ENCODE peak calls at places on chromosome 22, in ten cellular contexts. V is mammary epithelial cell; M is RWPE1; J is HL-60; R is choroid plexus epithelial cell; O is cardiac fibroblast; F is transverse colon; B is adrenal gland; Y is CD4-positive, alpha-beta T cell; C is foreskin fibroblast. H is an unnamed sample.

GRCh38 chr22:50053861-50054260 is 4.2 kb downstream of the TTLL8 start:
- DNase-seq in V (no peak), M (no peak), J (no peak), R (no peak), O (no peak), F (no peak), B (no peak), Y (no peak), C (no peak), H (no peak)

GRCh38 chr22:41367039-41367679 is 14.6 kb upstream of the TEF start:
- DNase-seq in V (peak; percentile 94), M (peak; percentile 85), J (peak; percentile 89), R (peak; percentile 99), O (peak; percentile 91), F (peak; percentile 95), B (peak; percentile 98), Y (no peak), C (peak; percentile 98), H (peak; percentile 97)

GRCh38 chr22:49712195-49712791 is 115.4 kb downstream of the BRD1 start:
- DNase-seq in V (no peak), M (peak; percentile 8), J (no peak), R (no peak), O (no peak), F (no peak), B (no peak), Y (no peak), C (peak; percentile 5), H (no peak)

GRCh38 chr22:25966448-25966913 is 202.8 kb upstream of the SEZ6L start:
- DNase-seq in V (no peak), M (no peak), J (no peak), R (no peak), O (no peak), F (no peak), B (no peak), Y (no peak), C (no peak), H (no peak)

GRCh38 chr22:32823024-32823730 is 21.7 kb downstream of the TIMP3 start:
- DNase-seq in V (no peak), M (no peak), J (peak; percentile 27), R (peak; percentile 73), O (peak; percentile 56), F (peak; percentile 45), B (no peak), Y (no peak), C (peak; percentile 50), H (no peak)

GRCh38 chr22:49262167-49262566 is 565.5 kb downstream of the BRD1 start:
- DNase-seq in V (no peak), M (no peak), J (no peak), R (no peak), O (no peak), F (no peak), B (no peak), Y (no peak), C (no peak), H (peak; percentile 79)

GRCh38 chr22:24969588-24970301 is 17.2 kb downstream of the KIAA1671 start:
- DNase-seq in V (peak; percentile 58), M (no peak), J (no peak), R (peak; percentile 36), O (peak; percentile 48), F (peak; percentile 19), B (peak; percentile 70), Y (no peak), C (no peak), H (no peak)

GRCh38 chr22:49040754-49041467 is 786.8 kb downstream of the BRD1 start:
- DNase-seq in V (no peak), M (no peak), J (no peak), R (no peak), O (no peak), F (no peak), B (no peak), Y (no peak), C (no peak), H (no peak)

GRCh38 chr22:35842954-35843353 is 125.3 kb downstream of the APOL5 start:
- DNase-seq in V (peak; percentile 33), M (peak; percentile 19), J (peak; percentile 14), R (peak; percentile 61), O (peak; percentile 58), F (no peak), B (no peak), Y (no peak), C (peak; percentile 73), H (no peak)

GRCh38 chr22:48756146-48757111 is 1071.2 kb downstream of the BRD1 start:
- DNase-seq in V (no peak), M (no peak), J (no peak), R (no peak), O (no peak), F (peak; percentile 1), B (no peak), Y (no peak), C (no peak), H (peak; percentile 82)

GRCh38 chr22:50074551-50075042 is 10.6 kb downstream of the MLC1 start:
- DNase-seq in V (no peak), M (no peak), J (no peak), R (peak; percentile 11), O (no peak), F (peak; percentile 67), B (no peak), Y (no peak), C (no peak), H (no peak)

GRCh38 chr22:23894710-23895598 is 771 bp downstream of the MIF start:
- DNase-seq in V (peak; percentile 73), M (peak; percentile 73), J (peak; percentile 83), R (peak; percentile 94), O (peak; percentile 79), F (peak; percentile 86), B (peak; percentile 75), Y (peak; percentile 50), C (peak; percentile 85), H (no peak)
- TF ChIP-seq CTCF in V (peak; percentile 62), M (no peak), J (peak; percentile 29), R (peak; percentile 39), O (peak; percentile 45), F (peak; percentile 63), B (no peak), Y (peak; percentile 49), C (no peak), H (peak; percentile 32)

GRCh38 chr22:46537221-46537945 is at the start of gene CELSR1:
- DNase-seq in V (peak; percentile 83), M (no peak), J (peak; percentile 21), R (peak; percentile 28), O (no peak), F (peak; percentile 41), B (no peak), Y (no peak), C (peak; percentile 35), H (no peak)

GRCh38 chr22:46536559-46537220 is 730 bp downstream of the CELSR1 start:
- DNase-seq in V (no peak), M (no peak), J (no peak), R (no peak), O (no peak), F (no peak), B (no peak), Y (no peak), C (no peak), H (no peak)

GRCh38 chr22:46539169-46539568 is 1.7 kb upstream of the CELSR1 start:
- DNase-seq in V (peak; percentile 75), M (no peak), J (no peak), R (no peak), O (no peak), F (no peak), B (no peak), Y (no peak), C (no peak), H (no peak)

GRCh38 chr22:46538816-46539163 is 1.4 kb upstream of the CELSR1 start:
- DNase-seq in V (peak; percentile 78), M (no peak), J (peak; percentile 7), R (peak; percentile 28), O (peak; percentile 59), F (no peak), B (no peak), Y (no peak), C (peak; percentile 63), H (no peak)

GRCh38 chr22:46537946-46538815 is 761 bp upstream of the CELSR1 start:
- DNase-seq in V (peak; percentile 66), M (no peak), J (no peak), R (peak; percentile 52), O (peak; percentile 38), F (no peak), B (no peak), Y (no peak), C (peak; percentile 44), H (no peak)
- TF ChIP-seq CTCF in V (peak; percentile 25), M (peak; percentile 17), J (no peak), R (peak; percentile 16), O (peak; percentile 10), F (no peak), B (no peak), Y (no peak), C (no peak), H (peak; percentile 34)

DNA sequence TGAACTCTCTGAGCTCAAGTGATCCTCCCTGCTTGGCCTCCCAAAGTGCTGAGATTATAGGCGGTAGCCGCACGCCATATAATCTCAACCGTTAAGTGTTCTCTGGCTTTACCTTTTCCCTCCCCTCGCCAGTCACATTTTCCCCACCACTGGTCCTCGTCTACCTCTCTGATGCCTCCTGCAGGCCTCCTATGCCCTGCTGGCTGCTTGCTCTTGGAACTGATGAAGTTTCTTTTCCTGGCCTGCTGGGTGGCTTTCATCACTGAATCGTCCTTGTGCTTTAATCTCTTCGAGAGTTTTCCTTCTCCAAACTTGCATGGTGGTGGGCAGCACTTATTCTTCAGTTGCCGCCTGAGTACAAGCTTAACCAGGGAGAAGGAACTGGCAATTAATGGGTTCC is 1.4 kb downstream of the C22orf31 start:
- DNase-seq in V (no peak), M (no peak), J (no peak), R (no peak), O (no peak), F (no peak), B (no peak), Y (no peak), C (no peak), H (no peak)
- TF ChIP-seq CTCF in V (no peak), M (no peak), J (no peak), R (no peak), O (no peak), F (no peak), B (no peak), Y (no peak), C (no peak), H (no peak)

DNA sequence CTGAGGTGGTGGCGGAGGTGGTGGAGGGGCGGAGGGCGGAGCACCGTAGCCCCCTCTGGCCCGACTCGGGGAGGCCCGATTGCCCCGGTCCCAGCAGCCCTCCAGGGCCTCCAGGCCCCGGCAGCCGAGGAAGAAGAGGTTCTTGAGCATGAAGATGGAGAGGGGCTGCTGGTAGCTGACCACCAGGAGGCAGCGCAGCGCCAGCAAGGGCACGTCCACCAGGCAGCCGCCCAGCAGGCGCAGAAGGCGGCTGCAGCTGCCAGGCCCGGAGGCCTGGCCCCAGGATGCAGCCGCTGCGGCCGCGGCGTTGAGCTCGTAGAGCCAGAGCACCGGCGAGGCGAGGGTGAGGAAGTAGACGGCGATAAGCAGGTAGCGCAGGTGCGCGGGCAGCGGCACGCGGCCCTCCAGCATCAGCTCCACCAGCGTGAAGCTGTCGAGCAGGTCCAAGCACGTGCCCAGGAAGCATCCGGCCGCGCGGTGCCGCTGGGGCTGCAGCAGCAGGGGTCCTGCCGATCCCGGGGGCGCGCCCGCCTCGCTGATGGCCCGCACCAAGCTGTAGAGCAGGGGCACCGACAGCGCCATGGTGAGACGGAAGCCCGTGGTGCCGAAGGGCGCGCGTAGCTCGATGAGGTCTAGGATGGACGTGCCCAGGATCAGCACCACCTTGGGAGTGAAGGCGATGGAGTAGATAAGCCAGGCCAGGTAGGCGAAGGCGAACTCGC is 1.5 kb downstream of the TMEM121B start:
- DNase-seq in V (no peak), M (no peak), J (no peak), R (peak; percentile 16), O (peak; percentile 11), F (peak; percentile 44), B (no peak), Y (no peak), C (peak; percentile 24), H (no peak)
- TF ChIP-seq CTCF in V (no peak), M (no peak), J (no peak), R (peak; percentile 40), O (peak; percentile 26), F (peak; percentile 50), B (no peak), Y (no peak), C (no peak), H (no peak)

GRCh38 chr22:36873614-36874308 is 13.0 kb downstream of the NCF4 start:
- DNase-seq in V (peak; percentile 88), M (peak; percentile 77), J (peak; percentile 94), R (peak; percentile 78), O (peak; percentile 73), F (peak; percentile 57), B (no peak), Y (no peak), C (peak; percentile 60), H (no peak)
- TF ChIP-seq CTCF in V (peak; percentile 72), M (peak; percentile 73), J (peak; percentile 63), R (peak; percentile 75), O (peak; percentile 64), F (peak; percentile 56), B (peak; percentile 23), Y (no peak), C (peak; percentile 69), H (peak; percentile 63)